ENCODE peak calls at places on chromosomes 3 and 15, in seven cellular contexts. One of them, this sample, is unnamed.

GRCh38 chr15:42411884-42412283 is 52.6 kb downstream of the CAPN3 start:
- DNase-seq in kidney: no peak
- DNase-seq in neuronal stem cell: no peak
- DNase-seq in PC-9: no peak
- DNase-seq in hepatocyte: no peak
- DNase-seq in brain microvascular endothelial cell: no peak
- DNase-seq in substantia nigra: no peak
- DNase-seq in this sample: no peak

GRCh38 chr15:29086001-29086400 is 183.6 kb downstream of the NSMCE3 start:
- DNase-seq in substantia nigra: no peak
- DNase-seq in kidney: peak
- DNase-seq in neuronal stem cell: no peak
- DNase-seq in PC-9: no peak
- DNase-seq in brain microvascular endothelial cell: no peak
- DNase-seq in hepatocyte: no peak
- DNase-seq in this sample: no peak

GRCh38 chr3:23751485-23751811 is 54.3 kb upstream of the UBE2E1 start:
- DNase-seq in neuronal stem cell: peak
- DNase-seq in hepatocyte: no peak
- DNase-seq in PC-9: no peak
- DNase-seq in brain microvascular endothelial cell: peak
- DNase-seq in substantia nigra: no peak
- DNase-seq in kidney: no peak
- DNase-seq in this sample: peak

GRCh38 chr3:7371693-7372572 is 511.0 kb downstream of the GRM7 start:
- DNase-seq in PC-9: no peak
- DNase-seq in kidney: no peak
- DNase-seq in hepatocyte: no peak
- DNase-seq in neuronal stem cell: no peak
- DNase-seq in substantia nigra: no peak
- DNase-seq in brain microvascular endothelial cell: no peak
- DNase-seq in this sample: no peak

GRCh38 chr3:141272906-141273662 is 41.5 kb downstream of the PXYLP1 start:
- DNase-seq in kidney: no peak
- DNase-seq in PC-9: no peak
- DNase-seq in neuronal stem cell: no peak
- DNase-seq in hepatocyte: no peak
- DNase-seq in substantia nigra: no peak
- DNase-seq in brain microvascular endothelial cell: no peak
- DNase-seq in this sample: no peak

GRCh38 chr15:74917676-74918075 is 11.0 kb upstream of the FAM219B start:
- DNase-seq in substantia nigra: no peak
- DNase-seq in PC-9: no peak
- DNase-seq in brain microvascular endothelial cell: no peak
- DNase-seq in hepatocyte: no peak
- DNase-seq in kidney: no peak
- DNase-seq in neuronal stem cell: no peak
- DNase-seq in this sample: no peak

GRCh38 chr15:35107122-35107521 is 22.0 kb upstream of the NANOGP8 start:
- DNase-seq in brain microvascular endothelial cell: no peak
- DNase-seq in neuronal stem cell: no peak
- DNase-seq in substantia nigra: no peak
- DNase-seq in kidney: no peak
- DNase-seq in PC-9: no peak
- DNase-seq in hepatocyte: no peak
- DNase-seq in this sample: no peak

GRCh38 chr3:10758304-10759037 is 57.6 kb upstream of the SLC6A11 start:
- DNase-seq in neuronal stem cell: peak
- DNase-seq in brain microvascular endothelial cell: peak
- DNase-seq in PC-9: peak
- DNase-seq in substantia nigra: peak
- DNase-seq in kidney: no peak
- DNase-seq in hepatocyte: peak
- DNase-seq in this sample: peak

GRCh38 chr15:67806539-67806935 is 18.8 kb upstream of the SKOR1 start:
- DNase-seq in PC-9: no peak
- DNase-seq in hepatocyte: no peak
- DNase-seq in substantia nigra: no peak
- DNase-seq in neuronal stem cell: no peak
- DNase-seq in kidney: peak
- DNase-seq in brain microvascular endothelial cell: no peak
- DNase-seq in this sample: no peak

GRCh38 chr3:72633534-72633933 is 214.7 kb downstream of the SHQ1 start:
- DNase-seq in neuronal stem cell: no peak
- DNase-seq in brain microvascular endothelial cell: no peak
- DNase-seq in hepatocyte: no peak
- DNase-seq in PC-9: no peak
- DNase-seq in kidney: no peak
- DNase-seq in substantia nigra: no peak
- DNase-seq in this sample: no peak

GRCh38 chr15:98003976-98004375 is 43.5 kb downstream of the ARRDC4 start:
- DNase-seq in kidney: no peak
- DNase-seq in neuronal stem cell: no peak
- DNase-seq in PC-9: no peak
- DNase-seq in brain microvascular endothelial cell: no peak
- DNase-seq in substantia nigra: no peak
- DNase-seq in hepatocyte: no peak
- DNase-seq in this sample: no peak

GRCh38 chr3:102106421-102107097 is 257.2 kb downstream of the NFKBIZ start:
- DNase-seq in substantia nigra: no peak
- DNase-seq in kidney: no peak
- DNase-seq in PC-9: no peak
- DNase-seq in brain microvascular endothelial cell: peak
- DNase-seq in hepatocyte: no peak
- DNase-seq in neuronal stem cell: no peak
- DNase-seq in this sample: no peak

GRCh38 chr3:171838218-171838720 is 4.9 kb upstream of the TMEM212 start:
- DNase-seq in brain microvascular endothelial cell: peak
- DNase-seq in PC-9: no peak
- DNase-seq in hepatocyte: no peak
- DNase-seq in substantia nigra: no peak
- DNase-seq in neuronal stem cell: no peak
- DNase-seq in kidney: peak
- DNase-seq in this sample: peak
- H3K27ac ChIP-seq in brain microvascular endothelial cell: peak
- H3K27ac ChIP-seq in PC-9: no peak
- H3K27ac ChIP-seq in hepatocyte: peak
- H3K27ac ChIP-seq in substantia nigra: peak
- H3K27ac ChIP-seq in neuronal stem cell: no peak
- H3K27ac ChIP-seq in kidney: no peak
- H3K27ac ChIP-seq in this sample: peak

GRCh38 chr3:108218811-108219210 is 3.4 kb downstream of the IFT57 start:
- DNase-seq in brain microvascular endothelial cell: no peak
- DNase-seq in PC-9: no peak
- DNase-seq in substantia nigra: no peak
- DNase-seq in hepatocyte: no peak
- DNase-seq in kidney: no peak
- DNase-seq in neuronal stem cell: no peak
- DNase-seq in this sample: no peak
- H3K27ac ChIP-seq in brain microvascular endothelial cell: no peak
- H3K27ac ChIP-seq in PC-9: no peak
- H3K27ac ChIP-seq in substantia nigra: no peak
- H3K27ac ChIP-seq in hepatocyte: no peak
- H3K27ac ChIP-seq in kidney: no peak
- H3K27ac ChIP-seq in neuronal stem cell: no peak
- H3K27ac ChIP-seq in this sample: no peak

GRCh38 chr3:134768116-134768515 is 26.9 kb upstream of the EPHB1 start:
- DNase-seq in PC-9: no peak
- DNase-seq in kidney: no peak
- DNase-seq in hepatocyte: no peak
- DNase-seq in brain microvascular endothelial cell: no peak
- DNase-seq in substantia nigra: no peak
- DNase-seq in neuronal stem cell: no peak
- DNase-seq in this sample: no peak
- H3K27ac ChIP-seq in PC-9: no peak
- H3K27ac ChIP-seq in kidney: no peak
- H3K27ac ChIP-seq in hepatocyte: no peak
- H3K27ac ChIP-seq in brain microvascular endothelial cell: no peak
- H3K27ac ChIP-seq in substantia nigra: no peak
- H3K27ac ChIP-seq in neuronal stem cell: no peak
- H3K27ac ChIP-seq in this sample: no peak

DNA sequence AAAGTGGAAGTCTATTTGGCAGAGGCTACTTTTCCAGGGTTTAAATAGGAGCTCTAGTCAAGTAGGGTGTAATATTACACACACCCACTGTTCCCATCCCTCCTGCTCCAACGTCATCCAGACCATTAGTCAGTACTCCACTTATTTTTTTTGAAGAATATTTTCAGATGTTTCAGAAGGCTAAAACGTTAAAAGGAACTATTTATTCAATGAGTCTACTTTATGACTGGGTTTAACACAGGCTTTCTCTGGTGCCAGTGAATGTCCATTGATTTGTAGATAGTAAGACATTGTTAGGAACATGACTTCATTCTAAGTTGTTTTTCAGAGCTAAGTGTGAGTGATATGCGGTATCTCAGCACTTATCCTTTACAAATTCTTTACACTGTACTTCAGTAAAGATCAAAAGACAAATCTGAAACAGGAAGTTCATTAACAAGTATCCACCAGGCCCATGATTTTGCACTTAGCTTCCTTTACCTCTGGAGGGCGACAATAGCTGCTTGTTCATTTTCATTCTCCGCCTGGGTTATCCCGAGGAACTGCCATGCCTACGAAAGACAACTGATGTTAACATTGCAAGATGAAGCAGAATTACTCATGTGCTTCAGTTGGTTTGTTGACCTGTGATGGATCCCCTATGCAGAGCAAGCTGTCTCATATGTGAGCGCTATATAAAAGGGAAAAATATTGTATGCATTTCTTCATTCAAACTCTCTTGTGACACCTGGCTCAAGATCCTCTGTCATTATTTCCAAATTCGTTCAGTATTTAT is 158.7 kb downstream of the USP13 start:
- DNase-seq in substantia nigra: peak
- DNase-seq in brain microvascular endothelial cell: peak
- DNase-seq in neuronal stem cell: peak
- DNase-seq in hepatocyte: peak
- DNase-seq in kidney: no peak
- DNase-seq in PC-9: no peak
- DNase-seq in this sample: peak
- H3K27ac ChIP-seq in substantia nigra: no peak
- H3K27ac ChIP-seq in brain microvascular endothelial cell: peak
- H3K27ac ChIP-seq in neuronal stem cell: no peak
- H3K27ac ChIP-seq in hepatocyte: peak
- H3K27ac ChIP-seq in kidney: no peak
- H3K27ac ChIP-seq in PC-9: no peak
- H3K27ac ChIP-seq in this sample: no peak